ENCODE peak calls at places on chromosome 15, in eight cellular contexts. S, Y, D, U, R, J, C and Z are unnamed samples.

GRCh38 chr15:85667491-85668424 is 127.0 kb downstream of the KLHL25 start:
- DNase-seq in S (peak; percentile 95), Y (no peak), D (peak; percentile 58), U (peak; percentile 99), R (peak; percentile 23), J (no peak), C (peak; percentile 46), Z (no peak)

GRCh38 chr15:44181410-44181809 is 13.7 kb downstream of the FRMD5 start:
- DNase-seq in S (no peak), Y (no peak), D (no peak), U (no peak), R (no peak), J (no peak), C (no peak), Z (no peak)

GRCh38 chr15:51108933-51109550 is 14.3 kb upstream of the TNFAIP8L3 start:
- DNase-seq in S (no peak), Y (no peak), D (no peak), U (peak; percentile 95), R (no peak), J (no peak), C (peak; percentile 28), Z (no peak)

GRCh38 chr15:50880651-50881114 is 27.8 kb upstream of the AP4E1 start:
- DNase-seq in S (no peak), Y (no peak), D (no peak), U (peak; percentile 92), R (no peak), J (no peak), C (no peak), Z (no peak)

GRCh38 chr15:58690703-58691102 is 58.8 kb downstream of the ADAM10 start:
- DNase-seq in S (no peak), Y (no peak), D (no peak), U (no peak), R (no peak), J (no peak), C (no peak), Z (no peak)

GRCh38 chr15:94327356-94327936 is 96.1 kb downstream of the MCTP2 start:
- DNase-seq in S (peak; percentile 42), Y (peak; percentile 57), D (no peak), U (peak; percentile 62), R (no peak), J (no peak), C (no peak), Z (no peak)

GRCh38 chr15:41055706-41056105 is 60.4 kb downstream of the INO80 start:
- DNase-seq in S (no peak), Y (no peak), D (no peak), U (no peak), R (no peak), J (no peak), C (no peak), Z (no peak)

GRCh38 chr15:52013151-52013791 is 5.7 kb upstream of the MAPK6 start:
- DNase-seq in S (peak; percentile 36), Y (no peak), D (no peak), U (peak; percentile 39), R (no peak), J (no peak), C (no peak), Z (no peak)

GRCh38 chr15:81530271-81530670 is 156.3 kb upstream of the TMC3 start:
- DNase-seq in S (no peak), Y (peak; percentile 30), D (no peak), U (no peak), R (no peak), J (no peak), C (no peak), Z (no peak)

GRCh38 chr15:79960502-79961217 is 10.3 kb downstream of the BCL2A1 start:
- DNase-seq in S (no peak), Y (no peak), D (no peak), U (peak; percentile 60), R (no peak), J (no peak), C (no peak), Z (no peak)

GRCh38 chr15:92625297-92625980 is 30.1 kb downstream of the FAM174B start:
- DNase-seq in S (no peak), Y (no peak), D (no peak), U (peak; percentile 76), R (no peak), J (no peak), C (no peak), Z (no peak)

GRCh38 chr15:73685981-73686380 is 1.8 kb downstream of the CD276 start:
- DNase-seq in S (no peak), Y (no peak), D (no peak), U (peak; percentile 19), R (no peak), J (no peak), C (no peak), Z (no peak)

GRCh38 chr15:45136378-45136764 is 6.6 kb downstream of the DUOX1 start:
- DNase-seq in S (no peak), Y (peak; percentile 76), D (no peak), U (no peak), R (no peak), J (no peak), C (no peak), Z (no peak)

GRCh38 chr15:48643776-48644497 is 1.6 kb downstream of the FBN1 start:
- DNase-seq in S (no peak), Y (no peak), D (no peak), U (peak; percentile 45), R (no peak), J (no peak), C (no peak), Z (no peak)

GRCh38 chr15:48646364-48646763 is 855 bp upstream of the FBN1 start:
- DNase-seq in S (no peak), Y (peak; percentile 27), D (no peak), U (no peak), R (no peak), J (no peak), C (peak; percentile 28), Z (no peak)

GRCh38 chr15:48644498-48644826 is 1.0 kb downstream of the FBN1 start:
- DNase-seq in S (no peak), Y (no peak), D (no peak), U (peak; percentile 56), R (no peak), J (peak; percentile 80), C (peak; percentile 39), Z (peak; percentile 51)

GRCh38 chr15:48645558-48646330 is at the start of gene FBN1:
- DNase-seq in S (peak; percentile 67), Y (peak; percentile 86), D (peak; percentile 15), U (peak; percentile 94), R (no peak), J (peak; percentile 90), C (peak; percentile 86), Z (peak; percentile 71)

GRCh38 chr15:48644827-48645557 is 517 bp downstream of the FBN1 start:
- DNase-seq in S (peak; percentile 58), Y (peak; percentile 73), D (peak; percentile 14), U (peak; percentile 76), R (no peak), J (peak; percentile 69), C (peak; percentile 63), Z (peak; percentile 49)
- TF ChIP-seq CTCF in S (no peak), Y (no peak), D (no peak), U (no peak), R (no peak), J (no peak), C (no peak), Z (peak; percentile 12)

GRCh38 chr15:60122691-60123090 is 118.6 kb downstream of the FOXB1 start:
- DNase-seq in S (no peak), Y (no peak), D (no peak), U (no peak), R (no peak), J (no peak), C (no peak), Z (no peak)
- H3K4me3 ChIP-seq in S (no peak overlapping the region), Y (no peak overlapping the region), D (no peak overlapping the region), U (no peak overlapping the region), R (no peak overlapping the region), J (no peak overlapping the region), C (no peak overlapping the region), Z (no peak overlapping the region)

GRCh38 chr15:98673133-98673532 is 24.8 kb downstream of the IGF1R start:
- DNase-seq in S (no peak), Y (no peak), D (no peak), U (no peak), R (no peak), J (no peak), C (no peak), Z (no peak)

GRCh38 chr15:98668566-98669308 is 20.4 kb downstream of the IGF1R start:
- DNase-seq in S (no peak), Y (no peak), D (no peak), U (peak; percentile 62), R (no peak), J (no peak), C (no peak), Z (no peak)

GRCh38 chr15:98669638-98670037 is 21.3 kb downstream of the IGF1R start:
- DNase-seq in S (no peak), Y (no peak), D (no peak), U (no peak), R (no peak), J (no peak), C (no peak), Z (no peak)

GRCh38 chr15:98674336-98674735 is 26.0 kb downstream of the IGF1R start:
- DNase-seq in S (no peak), Y (no peak), D (no peak), U (no peak), R (no peak), J (no peak), C (no peak), Z (no peak)

DNA sequence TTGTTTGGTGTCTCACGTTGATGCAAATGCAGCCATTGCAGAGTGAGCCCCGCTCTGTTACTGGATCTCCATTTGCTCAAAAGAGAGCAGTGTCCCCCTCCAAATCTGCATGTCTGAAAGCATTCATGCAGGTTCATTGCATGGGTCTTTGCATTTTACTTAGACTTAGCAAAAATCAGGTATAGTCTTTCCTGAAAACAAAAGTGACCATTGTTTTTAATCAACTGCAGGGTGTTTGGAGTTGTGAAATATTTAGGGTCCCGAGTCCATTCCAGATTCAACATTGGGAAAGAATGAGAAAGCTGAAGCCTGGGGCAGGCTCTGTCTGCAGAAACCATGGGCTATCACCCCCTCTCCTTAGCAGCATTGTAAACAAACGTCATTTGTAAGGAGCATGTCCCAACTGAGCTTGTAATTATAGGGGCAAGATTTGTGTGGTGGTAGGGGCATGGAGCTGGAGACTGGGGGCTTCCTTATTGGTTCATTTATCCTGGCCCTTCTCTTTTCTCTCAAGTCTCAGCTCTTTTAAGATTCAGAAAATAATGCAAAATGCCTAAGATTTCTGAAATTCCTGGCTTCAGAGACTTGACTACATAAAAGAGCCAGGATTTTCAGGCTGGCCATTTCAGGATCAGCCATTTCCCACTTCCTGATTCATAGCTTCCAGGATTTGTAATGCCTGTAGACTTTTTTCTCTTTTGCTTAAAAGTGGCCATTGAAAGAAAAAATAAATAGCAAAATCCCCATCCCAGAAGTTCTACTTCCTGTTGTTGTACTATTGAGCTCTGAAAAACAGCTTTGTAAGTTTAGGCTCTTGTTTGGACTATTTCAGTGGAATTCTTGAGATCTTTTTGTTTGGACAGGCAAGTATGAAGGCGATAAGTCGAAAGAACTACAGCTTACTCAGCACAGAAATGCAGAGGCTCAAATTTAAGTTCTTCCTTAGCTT is 23.0 kb downstream of the IGF1R start:
- DNase-seq in S (no peak), Y (peak; percentile 95), D (no peak), U (peak; percentile 57), R (no peak), J (no peak), C (no peak), Z (no peak)
- H3K4me1 ChIP-seq in S (peaks cover 85% of the 10 kb centered on the region), Y (peaks cover 75% of the 10 kb centered on the region), D (peaks cover 48% of the 10 kb centered on the region), U (peaks cover 32% of the 10 kb centered on the region), R (peaks cover 47% of the 10 kb centered on the region), J (peaks cover 68% of the 10 kb centered on the region), C (peaks cover 38% of the 10 kb centered on the region), Z (peaks cover 97% of the 10 kb centered on the region)

DNA sequence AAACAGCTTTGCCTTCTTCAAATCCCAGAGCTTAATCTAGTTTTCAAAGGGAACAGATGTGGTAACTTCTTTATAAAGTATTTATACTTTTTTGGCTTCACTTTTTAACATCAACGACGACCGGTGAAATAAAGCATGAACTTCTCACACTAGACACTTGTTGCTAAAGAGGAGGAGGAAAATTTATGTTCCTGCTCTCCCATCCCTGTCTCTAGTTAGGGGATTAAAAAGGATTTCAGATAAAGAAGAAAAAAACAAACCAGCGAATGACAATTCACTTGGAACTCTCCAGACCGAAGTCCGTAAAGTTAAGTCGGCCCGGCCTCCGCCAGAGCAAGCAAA is 672 bp downstream of the NEDD4 start:
- DNase-seq in S (no peak), Y (no peak), D (no peak), U (peak; percentile 62), R (no peak), J (no peak), C (no peak), Z (no peak)
- TF ChIP-seq CTCF in S (no peak), Y (no peak), D (no peak), U (no peak), R (no peak), J (no peak), C (no peak), Z (no peak)